ENCODE peak calls at places on chromosomes 12 and 14, in seven cellular contexts. C, E, I, H, P, U and N are unnamed samples.

GRCh38 chr12:98064501-98064900 is 450.9 kb upstream of the TMPO start:
- DNase-seq in C (no peak), E (no peak), I (no peak), H (peak), P (no peak), U (no peak), N (no peak)

GRCh38 chr14:76376001-76376404 is at the start of gene ESRRB:
- DNase-seq in C (peak), E (no peak), I (no peak), H (no peak), P (no peak), U (no peak), N (no peak)

GRCh38 chr14:64363265-64363840 is 24.8 kb upstream of the MTHFD1 start:
- DNase-seq in C (no peak), E (no peak), I (no peak), H (no peak), P (no peak), U (no peak), N (no peak)

GRCh38 chr12:50505945-50506344 is 1.2 kb downstream of the DIP2B start:
- DNase-seq in C (no peak), E (no peak), I (no peak), H (no peak), P (no peak), U (no peak), N (no peak)

GRCh38 chr12:108572166-108572790 is 9.9 kb downstream of the ISCU start:
- DNase-seq in C (no peak), E (no peak), I (no peak), H (peak), P (peak), U (no peak), N (no peak)

GRCh38 chr12:63915105-63915830 is 70.8 kb downstream of the SRGAP1 start:
- DNase-seq in C (no peak), E (peak), I (peak), H (no peak), P (no peak), U (no peak), N (no peak)

GRCh38 chr14:92525318-92526095 is 11.9 kb downstream of the RIN3 start:
- DNase-seq in C (no peak), E (no peak), I (no peak), H (no peak), P (no peak), U (no peak), N (no peak)

GRCh38 chr14:76832503-76832988 is 6.3 kb downstream of the LRRC74A start:
- DNase-seq in C (no peak), E (no peak), I (no peak), H (no peak), P (no peak), U (no peak), N (no peak)

GRCh38 chr12:70925542-70925941 is 5.0 kb upstream of the PTPRR start:
- DNase-seq in C (no peak), E (no peak), I (no peak), H (no peak), P (no peak), U (no peak), N (no peak)

GRCh38 chr12:124636138-124636968 is 68.9 kb upstream of the NCOR2 start:
- DNase-seq in C (no peak), E (peak), I (no peak), H (no peak), P (no peak), U (peak), N (no peak)

GRCh38 chr12:89351489-89352241 is 636 bp downstream of the DUSP6 start:
- DNase-seq in C (peak), E (no peak), I (no peak), H (peak), P (peak), U (peak), N (peak)

GRCh38 chr14:101758913-101759593 is 2.5 kb upstream of the PPP2R5C start:
- DNase-seq in C (no peak), E (no peak), I (no peak), H (no peak), P (no peak), U (no peak), N (no peak)

GRCh38 chr14:77025744-77026165 is 2.8 kb downstream of the IRF2BPL start:
- DNase-seq in C (no peak), E (no peak), I (no peak), H (no peak), P (no peak), U (no peak), N (no peak)